ENCODE peak calls at places on chromosomes 3 and 15, in eight cellular contexts. One of them, this sample, is unnamed.

GRCh38 chr3:135844381-135844780 is 121.1 kb upstream of the PPP2R3A start:
- DNase-seq in endothelial cell: no peak
- DNase-seq in ovary: no peak
- DNase-seq in ACHN: no peak
- DNase-seq in activated CD4-positive, CD25-positive, alpha-beta regulatory T cell: no peak
- DNase-seq in NCI-H1417 treated with DMSO at 0.1 percent for 48 hours: no peak
- DNase-seq in GM12891: no peak
- DNase-seq in smooth muscle cell of the brain vasculature: no peak
- DNase-seq in this sample: no peak

GRCh38 chr15:36810656-36811449 is 231.4 kb downstream of the CDIN1 start:
- DNase-seq in activated CD4-positive, CD25-positive, alpha-beta regulatory T cell: no peak
- DNase-seq in GM12891: no peak
- DNase-seq in smooth muscle cell of the brain vasculature: no peak
- DNase-seq in ovary: no peak
- DNase-seq in NCI-H1417 treated with DMSO at 0.1 percent for 48 hours: no peak
- DNase-seq in endothelial cell: peak
- DNase-seq in ACHN: no peak
- DNase-seq in this sample: no peak

GRCh38 chr3:118262800-118263402 is 771.7 kb downstream of the IGSF11 start:
- DNase-seq in endothelial cell: no peak
- DNase-seq in smooth muscle cell of the brain vasculature: no peak
- DNase-seq in NCI-H1417 treated with DMSO at 0.1 percent for 48 hours: no peak
- DNase-seq in ACHN: no peak
- DNase-seq in ovary: no peak
- DNase-seq in GM12891: no peak
- DNase-seq in activated CD4-positive, CD25-positive, alpha-beta regulatory T cell: no peak
- DNase-seq in this sample: no peak

GRCh38 chr15:70582143-70582945 is 181.0 kb downstream of the UACA start:
- DNase-seq in ovary: no peak
- DNase-seq in ACHN: no peak
- DNase-seq in GM12891: no peak
- DNase-seq in activated CD4-positive, CD25-positive, alpha-beta regulatory T cell: no peak
- DNase-seq in smooth muscle cell of the brain vasculature: peak
- DNase-seq in endothelial cell: no peak
- DNase-seq in NCI-H1417 treated with DMSO at 0.1 percent for 48 hours: no peak
- DNase-seq in this sample: peak

GRCh38 chr15:48415036-48415886 is 84.0 kb downstream of the DUT start:
- DNase-seq in GM12891: no peak
- DNase-seq in activated CD4-positive, CD25-positive, alpha-beta regulatory T cell: no peak
- DNase-seq in endothelial cell: no peak
- DNase-seq in smooth muscle cell of the brain vasculature: no peak
- DNase-seq in NCI-H1417 treated with DMSO at 0.1 percent for 48 hours: no peak
- DNase-seq in ovary: no peak
- DNase-seq in ACHN: no peak
- DNase-seq in this sample: no peak

GRCh38 chr3:141275032-141275422 is 43.4 kb downstream of the PXYLP1 start:
- DNase-seq in ovary: no peak
- DNase-seq in GM12891: no peak
- DNase-seq in NCI-H1417 treated with DMSO at 0.1 percent for 48 hours: no peak
- DNase-seq in smooth muscle cell of the brain vasculature: no peak
- DNase-seq in ACHN: no peak
- DNase-seq in endothelial cell: no peak
- DNase-seq in activated CD4-positive, CD25-positive, alpha-beta regulatory T cell: no peak
- DNase-seq in this sample: no peak

GRCh38 chr15:92159906-92160841 is 233.5 kb upstream of the ST8SIA2 start:
- DNase-seq in smooth muscle cell of the brain vasculature: no peak
- DNase-seq in GM12891: no peak
- DNase-seq in ovary: no peak
- DNase-seq in ACHN: no peak
- DNase-seq in endothelial cell: no peak
- DNase-seq in activated CD4-positive, CD25-positive, alpha-beta regulatory T cell: no peak
- DNase-seq in NCI-H1417 treated with DMSO at 0.1 percent for 48 hours: no peak
- DNase-seq in this sample: no peak

GRCh38 chr3:99119312-99119810 is 217.9 kb upstream of the DCBLD2 start:
- DNase-seq in ACHN: no peak
- DNase-seq in activated CD4-positive, CD25-positive, alpha-beta regulatory T cell: no peak
- DNase-seq in smooth muscle cell of the brain vasculature: no peak
- DNase-seq in ovary: no peak
- DNase-seq in GM12891: no peak
- DNase-seq in NCI-H1417 treated with DMSO at 0.1 percent for 48 hours: no peak
- DNase-seq in endothelial cell: no peak
- DNase-seq in this sample: no peak

GRCh38 chr3:188861847-188862740 is 309.7 kb upstream of the TPRG1 start:
- DNase-seq in GM12891: no peak
- DNase-seq in NCI-H1417 treated with DMSO at 0.1 percent for 48 hours: no peak
- DNase-seq in endothelial cell: no peak
- DNase-seq in ovary: no peak
- DNase-seq in ACHN: no peak
- DNase-seq in smooth muscle cell of the brain vasculature: no peak
- DNase-seq in activated CD4-positive, CD25-positive, alpha-beta regulatory T cell: no peak
- DNase-seq in this sample: no peak

GRCh38 chr15:98658831-98659699 is 10.7 kb downstream of the IGF1R start:
- DNase-seq in activated CD4-positive, CD25-positive, alpha-beta regulatory T cell: no peak
- DNase-seq in ovary: peak
- DNase-seq in endothelial cell: peak
- DNase-seq in GM12891: peak
- DNase-seq in smooth muscle cell of the brain vasculature: no peak
- DNase-seq in ACHN: peak
- DNase-seq in NCI-H1417 treated with DMSO at 0.1 percent for 48 hours: no peak
- DNase-seq in this sample: no peak

GRCh38 chr3:139093840-139094239 is 49.1 kb upstream of the PRR23C start:
- DNase-seq in ovary: no peak
- DNase-seq in GM12891: no peak
- DNase-seq in ACHN: no peak
- DNase-seq in endothelial cell: no peak
- DNase-seq in activated CD4-positive, CD25-positive, alpha-beta regulatory T cell: no peak
- DNase-seq in NCI-H1417 treated with DMSO at 0.1 percent for 48 hours: no peak
- DNase-seq in smooth muscle cell of the brain vasculature: no peak
- DNase-seq in this sample: no peak

GRCh38 chr3:179884136-179884535 is 152.6 kb downstream of the PEX5L start:
- DNase-seq in ACHN: no peak
- DNase-seq in activated CD4-positive, CD25-positive, alpha-beta regulatory T cell: no peak
- DNase-seq in endothelial cell: no peak
- DNase-seq in GM12891: no peak
- DNase-seq in NCI-H1417 treated with DMSO at 0.1 percent for 48 hours: no peak
- DNase-seq in smooth muscle cell of the brain vasculature: no peak
- DNase-seq in ovary: no peak
- DNase-seq in this sample: no peak

GRCh38 chr15:99996667-99997066 is 263.4 kb upstream of the LYSMD4 start:
- DNase-seq in ovary: no peak
- DNase-seq in smooth muscle cell of the brain vasculature: no peak
- DNase-seq in ACHN: no peak
- DNase-seq in endothelial cell: no peak
- DNase-seq in GM12891: no peak
- DNase-seq in NCI-H1417 treated with DMSO at 0.1 percent for 48 hours: no peak
- DNase-seq in activated CD4-positive, CD25-positive, alpha-beta regulatory T cell: no peak
- DNase-seq in this sample: no peak

GRCh38 chr15:66215811-66216210 is 37.7 kb downstream of the MEGF11 start:
- DNase-seq in ACHN: no peak
- DNase-seq in NCI-H1417 treated with DMSO at 0.1 percent for 48 hours: no peak
- DNase-seq in smooth muscle cell of the brain vasculature: no peak
- DNase-seq in endothelial cell: no peak
- DNase-seq in ovary: no peak
- DNase-seq in activated CD4-positive, CD25-positive, alpha-beta regulatory T cell: no peak
- DNase-seq in GM12891: no peak
- DNase-seq in this sample: no peak

GRCh38 chr3:13062647-13063046 is 10.6 kb downstream of the IQSEC1 start:
- DNase-seq in endothelial cell: no peak
- DNase-seq in GM12891: no peak
- DNase-seq in NCI-H1417 treated with DMSO at 0.1 percent for 48 hours: no peak
- DNase-seq in ovary: no peak
- DNase-seq in activated CD4-positive, CD25-positive, alpha-beta regulatory T cell: no peak
- DNase-seq in ACHN: no peak
- DNase-seq in smooth muscle cell of the brain vasculature: no peak
- DNase-seq in this sample: no peak

GRCh38 chr15:85337398-85338074 is 42.9 kb upstream of the AKAP13 start:
- DNase-seq in activated CD4-positive, CD25-positive, alpha-beta regulatory T cell: no peak
- DNase-seq in NCI-H1417 treated with DMSO at 0.1 percent for 48 hours: no peak
- DNase-seq in ACHN: no peak
- DNase-seq in smooth muscle cell of the brain vasculature: no peak
- DNase-seq in endothelial cell: peak
- DNase-seq in GM12891: no peak
- DNase-seq in ovary: no peak
- DNase-seq in this sample: no peak

GRCh38 chr15:59298255-59298856 is 74.3 kb downstream of the MYO1E start:
- DNase-seq in activated CD4-positive, CD25-positive, alpha-beta regulatory T cell: no peak
- DNase-seq in smooth muscle cell of the brain vasculature: no peak
- DNase-seq in GM12891: peak
- DNase-seq in ovary: no peak
- DNase-seq in endothelial cell: no peak
- DNase-seq in ACHN: no peak
- DNase-seq in NCI-H1417 treated with DMSO at 0.1 percent for 48 hours: no peak
- DNase-seq in this sample: no peak

This sample was measured in brain pericyte.